ENCODE peak calls at places on chromosomes 6 and 20, in four cellular contexts. P, D, R and T are unnamed samples.

GRCh38 chr20:47699804-47700203 is 85.5 kb downstream of the SULF2 start:
- DNase-seq in P (no peak), D (no peak), R (no peak), T (no peak)

GRCh38 chr20:18676366-18676765 is 88.5 kb downstream of the DTD1 start:
- DNase-seq in P (no peak), D (no peak), R (no peak), T (no peak)

GRCh38 chr6:22082278-22082677 is 214.6 kb downstream of the PRL start:
- DNase-seq in P (no peak), D (no peak), R (no peak), T (no peak)

GRCh38 chr6:42369568-42369967 is 82.2 kb downstream of the TRERF1 start:
- DNase-seq in P (no peak), D (peak), R (no peak), T (no peak)

GRCh38 chr6:128069180-128069579 is 168.3 kb upstream of the THEMIS start:
- DNase-seq in P (no peak), D (no peak), R (no peak), T (no peak)

GRCh38 chr6:105211831-105212230 is 32.0 kb upstream of the POPDC3 start:
- DNase-seq in P (no peak), D (no peak), R (no peak), T (peak)

GRCh38 chr6:63503199-63503598 is 69.1 kb upstream of the LOC128125822 start:
- DNase-seq in P (no peak), D (no peak), R (no peak), T (no peak)

GRCh38 chr20:17873410-17874270 is 95.0 kb downstream of the SNX5 start:
- DNase-seq in P (no peak), D (no peak), R (no peak), T (peak)

GRCh38 chr6:154404791-154405400 is 48.3 kb upstream of the IPCEF1 start:
- DNase-seq in P (no peak), D (no peak), R (no peak), T (peak)

GRCh38 chr6:107545761-107546160 is 55.8 kb downstream of the SOBP start:
- DNase-seq in P (no peak), D (no peak), R (no peak), T (no peak)

GRCh38 chr20:6590891-6591679 is 176.4 kb upstream of the BMP2 start:
- DNase-seq in P (no peak), D (no peak), R (no peak), T (peak)

GRCh38 chr6:1701668-1702353 is 92.1 kb downstream of the FOXC1 start:
- DNase-seq in P (no peak), D (no peak), R (no peak), T (peak)

GRCh38 chr6:1552296-1552761 is 57.4 kb upstream of the FOXC1 start:
- DNase-seq in P (no peak), D (peak), R (no peak), T (peak)

GRCh38 chr6:133630651-133631050 is 258.3 kb upstream of the TCF21 start:
- DNase-seq in P (no peak), D (no peak), R (no peak), T (no peak)

GRCh38 chr20:60232380-60232779 is 274.2 kb downstream of the CDH26 start:
- DNase-seq in P (no peak), D (no peak), R (no peak), T (no peak)

GRCh38 chr6:107493158-107494057 is 3.5 kb downstream of the SOBP start:
- DNase-seq in P (no peak), D (no peak), R (no peak), T (peak)

GRCh38 chr6:138289739-138290138 is 71.4 kb upstream of the PBOV1 start:
- DNase-seq in P (no peak), D (peak), R (no peak), T (no peak)

GRCh38 chr6:138307352-138307751 is 70.4 kb upstream of the SMIM28 start:
- DNase-seq in P (no peak), D (no peak), R (no peak), T (no peak)

GRCh38 chr20:32004963-32005362 is 5.3 kb upstream of the CCM2L start:
- DNase-seq in P (no peak), D (no peak), R (no peak), T (peak)

GRCh38 chr20:62979310-62979709 is 26.8 kb downstream of the SLC17A9 start:
- DNase-seq in P (no peak), D (peak), R (no peak), T (no peak)